ENCODE peak calls at places on chromosomes 2 and 18, in five cellular contexts. S is endothelial cell of umbilical vein, Z is K562, X is A549, T is H1. D is an unnamed sample.

GRCh38 chr2:234178309-234179030 is 128.0 kb downstream of the SPP2 start:
- DNase-seq in S (peak; percentile 46), Z (no peak), X (peak; percentile 77), T (no peak), D (no peak)

GRCh38 chr2:219497495-219498279 is 1.0 kb upstream of the GMPPA start:
- DNase-seq in T (peak; percentile 76), S (peak; percentile 78), Z (peak; percentile 89), X (peak; percentile 85), D (peak; percentile 76)

GRCh38 chr2:47346669-47347068 is 56.3 kb upstream of the MSH2 start:
- DNase-seq in T (no peak), S (no peak), Z (no peak), X (no peak), D (no peak)

GRCh38 chr18:46046126-46046525 is 25.9 kb downstream of the PSTPIP2 start:
- DNase-seq in T (no peak), Z (no peak), S (no peak), X (no peak), D (no peak)

GRCh38 chr18:46481048-46481846 is 175.8 kb downstream of the LOXHD1 start:
- DNase-seq in S (peak; percentile 37), Z (peak; percentile 56), T (peak; percentile 87), X (peak; percentile 35), D (peak; percentile 57)

GRCh38 chr2:240708457-240708856 is 16.8 kb downstream of the AQP12A start:
- DNase-seq in T (no peak), S (no peak), X (no peak), Z (no peak), D (no peak)

GRCh38 chr18:11993264-11993916 is 12.1 kb downstream of the IMPA2 start:
- DNase-seq in S (no peak), T (no peak), X (no peak), Z (no peak), D (no peak)

GRCh38 chr2:206558492-206558891 is 83.8 kb upstream of the FAM237A start:
- DNase-seq in T (no peak), X (no peak), Z (no peak), S (no peak), D (no peak)

GRCh38 chr2:135819211-135819610 is 17.8 kb downstream of the LCT start:
- DNase-seq in S (peak; percentile 16), T (peak; percentile 69), Z (peak; percentile 48), X (peak; percentile 47), D (peak; percentile 88)

GRCh38 chr2:121044412-121044811 is 240.6 kb downstream of the TFCP2L1 start:
- DNase-seq in S (no peak), X (peak; percentile 25), Z (peak; percentile 9), T (peak; percentile 68), D (peak; percentile 16)

GRCh38 chr2:27707462-27708256 is 44.0 kb downstream of the SLC4A1AP start:
- DNase-seq in T (peak; percentile 3), Z (no peak), S (no peak), X (no peak), D (no peak)

GRCh38 chr2:128510701-128511100 is 192.0 kb upstream of the HS6ST1 start:
- DNase-seq in X (no peak), Z (no peak), T (no peak), S (no peak), D (no peak)

GRCh38 chr2:101697794-101698418 is 399 bp downstream of the MAP4K4 start:
- DNase-seq in Z (no peak), S (no peak), T (peak; percentile 51), X (no peak), D (peak; percentile 41)

GRCh38 chr18:9539283-9539682 is 64.0 kb downstream of the RALBP1 start:
- DNase-seq in S (peak; percentile 66), X (no peak), Z (no peak), T (no peak), D (no peak)

GRCh38 chr18:62760403-62760734 is 45.0 kb downstream of the PHLPP1 start:
- DNase-seq in T (no peak), S (no peak), Z (no peak), X (no peak), D (no peak)

GRCh38 chr2:202327887-202328286 is 48.2 kb upstream of the BMPR2 start:
- DNase-seq in T (no peak), S (peak; percentile 42), Z (no peak), X (no peak), D (no peak)

GRCh38 chr2:203782262-203782976 is 76.0 kb downstream of the CD28 start:
- DNase-seq in Z (peak; percentile 44), T (peak; percentile 58), S (peak; percentile 90), X (peak; percentile 79), D (peak; percentile 78)

GRCh38 chr2:217789736-217790181 is 213.0 kb downstream of the TNS1 start:
- DNase-seq in X (no peak), T (no peak), S (no peak), Z (no peak), D (no peak)

GRCh38 chr2:84458436-84459027 is 548 bp downstream of the SUCLG1 start:
- DNase-seq in X (peak; percentile 7), T (no peak), Z (peak; percentile 25), S (peak; percentile 30), D (peak; percentile 31)

GRCh38 chr2:208373460-208374089 is 33.0 kb upstream of the PTH2R start:
- DNase-seq in Z (peak; percentile 45), X (peak; percentile 67), T (no peak), S (peak; percentile 28), D (peak; percentile 59)

GRCh38 chr2:226131299-226131784 is 668.3 kb downstream of the IRS1 start:
- DNase-seq in S (no peak), X (no peak), T (no peak), Z (no peak), D (peak; percentile 63)

GRCh38 chr2:225233234-225233633 is 166.3 kb upstream of the NYAP2 start:
- DNase-seq in T (no peak), S (no peak), Z (peak; percentile 8), X (no peak), D (no peak)

GRCh38 chr2:147603434-147604225 is 241.2 kb upstream of the ACVR2A start:
- DNase-seq in T (no peak), X (no peak), S (no peak), Z (no peak), D (no peak)

GRCh38 chr18:37249171-37249886 is 316.3 kb downstream of the CELF4 start:
- DNase-seq in Z (no peak), S (no peak), X (no peak), T (no peak), D (no peak)

GRCh38 chr2:70124983-70125480 is 37.8 kb downstream of the PCBP1 start:
- DNase-seq in X (peak; percentile 70), S (peak; percentile 59), T (peak; percentile 75), Z (peak; percentile 66), D (peak; percentile 84)

GRCh38 chr2:85247591-85247990 is 80.2 kb downstream of the TGOLN2 start:
- DNase-seq in S (no peak), T (no peak), X (no peak), Z (no peak), D (no peak)

GRCh38 chr2:98088261-98088660 is 1.3 kb downstream of the VWA3B start:
- DNase-seq in S (no peak), T (no peak), Z (no peak), X (no peak), D (peak; percentile 85)

GRCh38 chr2:177489719-177490301 is 97.2 kb downstream of the AGPS start:
- DNase-seq in X (peak; percentile 42), T (no peak), Z (peak; percentile 35), S (peak; percentile 55), D (peak; percentile 30)

GRCh38 chr2:71603851-71604708 is 150.7 kb downstream of the DYSF start:
- DNase-seq in T (peak; percentile 41), X (no peak), S (no peak), Z (no peak), D (no peak)

DNA sequence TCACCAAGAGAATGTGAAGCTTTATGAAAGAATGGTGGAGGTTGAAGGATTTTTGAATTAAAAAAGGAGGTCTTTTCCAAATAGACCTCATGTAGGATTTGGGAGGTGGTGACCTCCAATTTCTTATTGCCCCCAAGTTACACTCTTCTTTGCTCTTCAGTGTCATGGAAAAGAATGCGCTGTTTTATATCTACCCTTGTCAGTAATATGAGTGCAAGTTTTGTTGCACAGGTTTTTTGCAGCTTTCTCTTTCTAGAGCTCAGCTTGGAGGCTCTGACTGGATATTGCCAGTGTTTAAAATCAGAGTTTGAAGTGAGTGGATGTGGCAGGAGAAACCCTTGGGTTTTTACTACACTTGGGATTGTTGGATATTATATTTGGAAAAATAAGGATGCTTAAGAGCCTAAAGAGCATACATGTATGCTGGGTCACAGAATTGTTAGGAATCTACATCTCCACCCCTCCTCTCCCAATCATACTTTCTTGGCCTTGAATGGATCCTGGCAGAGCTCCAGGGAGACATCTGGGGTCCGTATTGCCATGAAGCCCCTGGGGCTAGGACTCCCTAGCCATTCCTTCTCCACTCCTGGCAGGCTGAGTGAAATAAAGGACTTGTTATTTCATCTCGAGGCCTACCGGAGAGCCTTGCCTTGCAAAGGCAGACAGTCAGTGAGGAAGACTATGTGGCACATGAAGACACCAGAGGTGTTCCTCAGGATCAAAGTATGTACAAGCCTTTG is 43.8 kb downstream of the APOB start:
- DNase-seq in S (no peak), T (no peak), Z (no peak), X (no peak), D (peak; percentile 14)
- TF ChIP-seq POLR2A in S (no peak), T (no peak), Z (no peak), X (no peak), D (no peak)

DNA sequence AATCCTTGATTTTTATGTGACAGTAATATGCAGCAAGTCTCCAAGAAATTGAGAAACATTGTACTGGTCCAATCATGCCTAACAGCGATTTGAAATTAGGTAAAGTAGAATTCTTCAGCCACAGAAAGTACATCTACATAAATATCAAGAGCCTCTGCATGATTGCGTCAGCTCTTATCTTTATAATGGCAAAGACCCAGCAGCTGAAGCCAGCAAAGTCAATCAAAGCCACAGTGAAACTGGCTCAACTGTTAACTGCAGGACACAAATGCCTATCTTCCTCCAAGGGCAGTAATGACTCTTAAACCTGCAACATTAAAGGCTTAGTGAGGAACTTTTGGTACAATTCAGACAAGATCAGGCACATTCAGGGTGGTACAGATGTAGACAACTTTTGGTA is 102.5 kb downstream of the BARD1 start:
- DNase-seq in T (no peak), X (no peak), S (no peak), Z (peak; percentile 2), D (no peak)
- TF ChIP-seq MAX in T (no peak), X (no peak), S (no peak), Z (no peak), D (no peak)

DNA sequence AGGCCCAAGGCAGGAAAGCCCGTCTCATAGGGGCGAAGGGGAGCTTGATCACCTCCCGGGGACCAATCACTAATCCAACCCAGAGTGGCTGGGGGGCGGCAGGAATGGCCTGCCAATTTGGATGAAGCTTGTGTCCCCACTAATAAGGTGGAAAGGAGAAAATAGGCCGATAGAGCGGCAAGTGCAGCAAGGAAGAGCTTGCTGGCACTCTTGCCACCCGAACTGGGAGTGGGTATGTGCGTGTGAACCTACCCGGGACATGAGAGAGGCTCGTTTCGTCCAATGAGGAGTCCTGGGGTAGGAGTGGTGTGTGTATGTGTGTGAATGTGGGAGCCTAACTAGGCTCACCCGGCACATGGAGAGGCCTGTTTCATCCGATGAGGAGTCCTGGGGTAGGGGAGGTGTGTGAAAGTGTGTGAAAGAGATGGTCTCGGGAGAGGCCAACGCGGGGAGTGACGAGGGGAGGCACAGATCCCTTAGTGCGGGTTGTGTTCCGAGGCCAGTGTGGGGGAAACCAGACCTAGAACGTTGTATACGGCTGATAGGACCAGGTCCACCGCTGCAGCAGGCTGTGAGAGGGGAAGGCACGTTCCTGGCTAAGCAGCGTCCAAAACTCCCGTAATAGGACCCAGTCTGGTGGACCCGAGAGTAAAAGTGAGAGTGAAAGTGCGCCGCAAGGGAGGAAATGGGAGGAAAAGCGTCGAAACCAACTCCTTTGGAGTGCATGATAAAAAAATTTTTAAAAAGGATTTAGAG is 47.1 kb upstream of the SELENOI start:
- DNase-seq in T (peak; percentile 71), X (no peak), Z (no peak), S (peak; percentile 75), D (no peak)
- TF ChIP-seq POLR2A in T (no peak), X (no peak), Z (no peak), S (peak; percentile 16), D (no peak)

GRCh38 chr18:57559311-57559710 is 27.2 kb downstream of the FECH start:
- DNase-seq in X (no peak), T (no peak), S (no peak), Z (no peak), D (no peak)

GRCh38 chr18:57561728-57562423 is 24.6 kb downstream of the FECH start:
- DNase-seq in X (peak; percentile 32), S (peak; percentile 49), Z (peak; percentile 52), T (peak; percentile 67), D (peak; percentile 57)
- TF ChIP-seq MAX in X (no peak), S (no peak), Z (no peak), T (no peak), D (no peak)